ENCODE peak calls at places on chromosome 2, in five cellular contexts. C is coronary artery, S is astrocyte of the cerebellum, T is tibial nerve, G is endothelial cell of umbilical vein. V is an unnamed sample.

GRCh38 chr2:241774419-241775222 is 2.0 kb upstream of the GAL3ST2 start:
- DNase-seq in T (no peak), G (no peak), C (peak), S (peak), V (peak)

GRCh38 chr2:77939801-77940200 is 417.6 kb upstream of the LRRTM4 start:
- DNase-seq in S (no peak), G (no peak), C (no peak), T (no peak), V (no peak)

GRCh38 chr2:888906-889566 is 61.6 kb upstream of the SNTG2 start:
- DNase-seq in C (peak), G (no peak), T (no peak), S (no peak), V (no peak)

GRCh38 chr2:238286987-238287386 is 1.4 kb downstream of the PER2 start:
- DNase-seq in T (no peak), C (no peak), S (no peak), G (no peak), V (peak)

GRCh38 chr2:226647626-226648518 is 151.7 kb downstream of the IRS1 start:
- DNase-seq in C (no peak), S (no peak), G (no peak), T (no peak), V (no peak)

GRCh38 chr2:213086566-213086965 is 64.8 kb downstream of the IKZF2 start:
- DNase-seq in C (no peak), S (no peak), G (no peak), T (no peak), V (no peak)

GRCh38 chr2:136141510-136142154 is 23.7 kb upstream of the CXCR4 start:
- DNase-seq in T (no peak), G (no peak), C (no peak), S (no peak), V (no peak)

GRCh38 chr2:204292439-204292838 is 252.8 kb upstream of the PARD3B start:
- DNase-seq in T (no peak), G (no peak), C (no peak), S (no peak), V (no peak)

GRCh38 chr2:172972005-172972619 is 103.5 kb upstream of the MAP3K20 start:
- DNase-seq in C (no peak), S (no peak), T (no peak), G (peak), V (no peak)

GRCh38 chr2:144452169-144453038 is 67.5 kb downstream of the ZEB2 start:
- DNase-seq in T (no peak), C (no peak), S (no peak), G (peak), V (no peak)

GRCh38 chr2:117607202-117607601 is 207.3 kb upstream of the DDX18 start:
- DNase-seq in G (no peak), T (no peak), C (no peak), S (no peak), V (no peak)

GRCh38 chr2:218400930-218401833 is 1.5 kb downstream of the CTDSP1 start:
- DNase-seq in G (no peak), S (no peak), T (no peak), C (no peak), V (no peak)

GRCh38 chr2:189440644-189440946 is 679 bp upstream of the WDR75 start:
- DNase-seq in S (no peak), T (no peak), G (no peak), C (no peak), V (no peak)

GRCh38 chr2:192288290-192288689 is 93.6 kb upstream of the TMEFF2 start:
- DNase-seq in T (no peak), S (no peak), G (no peak), C (no peak), V (no peak)

GRCh38 chr2:88069117-88069516 is 1.5 kb downstream of the SMYD1 start:
- DNase-seq in C (no peak), T (no peak), S (no peak), G (no peak), V (no peak)

GRCh38 chr2:143246815-143247744 is 117.9 kb downstream of the ARHGAP15 start:
- DNase-seq in C (no peak), G (no peak), S (no peak), T (no peak), V (no peak)

GRCh38 chr2:55408098-55408882 is 11.4 kb downstream of the CCDC88A start:
- DNase-seq in S (no peak), C (no peak), G (no peak), T (no peak), V (no peak)

GRCh38 chr2:55743583-55743982 is 49.9 kb upstream of the PNPT1 start:
- DNase-seq in T (no peak), G (no peak), S (peak), C (no peak), V (no peak)

GRCh38 chr2:231924889-231925275 is 1.3 kb downstream of the NPPC start:
- DNase-seq in S (no peak), G (peak), C (no peak), T (no peak), V (no peak)

GRCh38 chr2:231925303-231926179 is 655 bp downstream of the NPPC start:
- DNase-seq in C (peak), T (peak), S (peak), G (peak), V (peak)

GRCh38 chr2:231926761-231927565 is 767 bp upstream of the NPPC start:
- DNase-seq in S (no peak), T (no peak), C (peak), G (no peak), V (peak)

GRCh38 chr2:231927566-231927890 is 1.3 kb upstream of the NPPC start:
- DNase-seq in T (no peak), S (no peak), G (no peak), C (no peak), V (peak)

DNA sequence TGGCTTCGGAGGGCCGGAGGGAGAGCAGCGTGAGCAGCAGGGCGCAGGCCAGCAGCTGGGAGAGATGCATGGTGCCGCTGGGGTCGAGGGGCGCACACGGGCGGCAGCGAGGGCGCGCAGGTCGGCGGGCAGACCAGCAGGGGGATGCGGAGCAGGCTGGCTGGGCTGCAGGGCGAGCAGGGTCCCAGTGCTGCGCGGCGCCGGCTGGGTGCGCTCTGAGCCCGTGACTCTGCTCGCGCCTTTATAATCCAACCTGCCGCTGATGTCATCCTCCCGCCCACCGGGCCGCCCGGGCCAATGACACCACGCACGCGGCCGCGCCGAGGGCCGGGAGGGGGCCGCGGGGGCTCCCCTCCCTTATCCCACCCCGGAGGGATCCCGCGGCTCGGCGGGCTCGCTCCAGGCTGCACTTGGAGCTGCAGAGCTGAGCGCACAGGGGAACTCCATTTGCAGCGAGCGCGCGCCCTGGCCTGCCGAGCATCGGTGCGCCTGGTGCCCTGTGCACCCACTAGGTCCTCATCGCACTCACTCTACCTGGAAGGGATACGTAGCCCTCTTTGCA is at the start of gene NPPC:
- DNase-seq in G (peak), S (no peak), C (peak), T (no peak), V (peak)
- H3K4me3 ChIP-seq in G (no peak), S (peak), C (peak), T (peak), V (peak)

DNA sequence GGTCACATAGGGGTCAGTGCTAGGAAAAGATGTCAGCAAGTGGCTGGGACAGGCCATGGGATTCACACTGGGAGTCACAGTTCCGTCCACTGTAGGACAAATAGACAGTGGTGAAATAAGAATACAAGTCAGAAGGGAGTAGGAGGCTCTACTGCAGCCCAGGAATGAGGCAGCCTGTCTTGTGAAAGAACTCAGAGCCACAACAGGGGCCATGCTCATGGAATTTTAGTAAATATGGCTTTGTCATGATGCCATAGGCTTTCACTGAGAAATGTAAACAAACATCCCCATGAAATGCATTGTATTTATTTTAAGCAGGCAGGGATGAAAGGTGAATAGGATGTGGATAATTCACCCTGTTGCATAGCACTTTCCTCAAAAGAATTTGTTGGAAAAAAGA is 504.3 kb downstream of the SOX11 start:
- DNase-seq in G (no peak), C (no peak), S (no peak), T (no peak), V (no peak)
- TF ChIP-seq CTCF in G (no peak), C (no peak), S (no peak), T (no peak), V (no peak)

GRCh38 chr2:45994060-45994459 is 303.1 kb upstream of the EPAS1 start:
- DNase-seq in S (no peak), T (no peak), C (no peak), G (no peak), V (no peak)

GRCh38 chr2:45993476-45993991 is 303.7 kb upstream of the EPAS1 start:
- DNase-seq in C (peak), T (peak), S (peak), G (peak), V (no peak)

GRCh38 chr2:45992746-45993475 is 304.3 kb upstream of the EPAS1 start:
- DNase-seq in T (no peak), C (no peak), S (no peak), G (no peak), V (no peak)

GRCh38 chr2:45990131-45990530 is 307.1 kb upstream of the EPAS1 start:
- DNase-seq in S (no peak), T (no peak), C (no peak), G (no peak), V (no peak)

DNA sequence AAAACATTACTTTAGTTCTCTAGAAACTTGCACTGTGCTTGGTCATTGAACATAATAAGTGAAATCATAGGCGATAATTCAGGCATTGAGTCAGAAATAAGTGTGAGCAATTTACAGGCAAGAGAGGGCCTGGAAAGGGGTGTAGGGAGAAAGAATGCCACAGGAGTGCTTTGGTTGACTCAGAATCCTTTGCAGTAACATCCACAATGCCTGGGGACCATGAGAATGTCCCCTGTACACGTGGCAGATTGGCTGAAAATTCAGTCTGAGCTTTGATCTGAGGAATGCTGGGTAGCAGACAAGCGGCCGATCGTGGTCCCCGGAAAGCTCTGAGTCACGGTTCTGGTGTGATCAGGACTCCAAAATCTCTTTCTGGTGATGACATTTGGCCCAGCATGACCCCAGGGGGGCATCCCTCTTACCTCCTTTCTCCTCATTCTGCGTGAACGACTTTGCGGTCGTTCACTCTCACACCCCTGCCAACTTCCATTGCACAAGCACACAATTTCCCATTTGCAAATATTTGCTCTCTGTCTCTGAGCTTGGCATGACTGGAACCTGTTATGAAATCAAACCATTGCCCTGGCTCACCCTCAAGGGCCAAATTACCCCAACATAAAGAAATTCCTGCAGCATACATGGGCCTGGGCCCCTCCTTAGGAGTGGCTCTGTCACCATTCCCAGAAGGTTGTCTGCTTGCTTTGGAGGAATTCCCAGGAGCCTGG is 305.0 kb upstream of the EPAS1 start:
- DNase-seq in S (peak), T (peak), G (no peak), C (peak), V (no peak)
- H3K4me3 ChIP-seq in S (no peak), T (no peak), G (no peak), C (peak), V (no peak)

GRCh38 chr2:12469053-12469625 is 247.6 kb upstream of the TRIB2 start:
- DNase-seq in C (no peak), G (no peak), S (no peak), T (no peak), V (no peak)
- TF ChIP-seq CTCF in C (no peak), G (no peak), S (no peak), T (no peak), V (no peak)

GRCh38 chr2:60822987-60823386 is 58.4 kb upstream of the REL start:
- DNase-seq in G (no peak), C (no peak), T (no peak), S (no peak), V (no peak)
- H3K4me3 ChIP-seq in G (no peak), C (no peak), T (no peak), S (no peak), V (no peak)